ENCODE peak calls at places on chromosomes 5 and 9, in five cellular contexts. B is body of pancreas, T is RWPE1, Q is A549, A is AG10803. N is an unnamed sample.

GRCh38 chr9:136784249-136784996 is 6.7 kb upstream of the TMEM141 start:
- DNase-seq in B (peak), T (peak), Q (peak), A (peak), N (peak)

GRCh38 chr5:43396762-43397304 is 15.4 kb downstream of the CCL28 start:
- DNase-seq in B (peak), T (peak), Q (no peak), A (peak), N (no peak)

GRCh38 chr9:121372563-121373400 is 2.7 kb upstream of the STOM start:
- DNase-seq in B (peak), T (peak), Q (no peak), A (no peak), N (no peak)

GRCh38 chr5:146912874-146913273 is 34.3 kb upstream of the PPP2R2B start:
- DNase-seq in B (no peak), T (no peak), Q (no peak), A (no peak), N (no peak)

GRCh38 chr5:142769251-142769792 is 855 bp upstream of the ARHGAP26 start:
- DNase-seq in B (no peak), T (no peak), Q (no peak), A (no peak), N (peak)

GRCh38 chr9:89905628-89906338 is 301.0 kb downstream of the GADD45G start:
- DNase-seq in B (no peak), T (no peak), Q (no peak), A (no peak), N (no peak)

GRCh38 chr5:52269853-52270252 is 517.9 kb upstream of the ITGA1 start:
- DNase-seq in B (no peak), T (no peak), Q (no peak), A (no peak), N (no peak)

GRCh38 chr9:133874061-133874638 is 118.0 kb downstream of the VAV2 start:
- DNase-seq in B (no peak), T (peak), Q (peak), A (peak), N (peak)

GRCh38 chr9:16100596-16101091 is 547.8 kb downstream of the CCDC171 start:
- DNase-seq in B (peak), T (no peak), Q (no peak), A (no peak), N (no peak)

GRCh38 chr5:112529525-112529924 is 110.4 kb upstream of the EPB41L4A start:
- DNase-seq in B (no peak), T (peak), Q (no peak), A (no peak), N (no peak)

GRCh38 chr9:129624168-129624759 is 1.7 kb upstream of the NTMT1 start:
- DNase-seq in B (peak), T (peak), Q (peak), A (peak), N (peak)

GRCh38 chr5:145237843-145238242 is 597.3 kb downstream of the PRELID2 start:
- DNase-seq in B (peak), T (peak), Q (no peak), A (peak), N (peak)

GRCh38 chr5:175848676-175849075 is 22.7 kb upstream of the CPLX2 start:
- DNase-seq in B (no peak), T (no peak), Q (no peak), A (no peak), N (no peak)

GRCh38 chr5:77015938-77016569 is 14.2 kb upstream of the AGGF1 start:
- DNase-seq in B (no peak), T (peak), Q (no peak), A (peak), N (no peak)

GRCh38 chr5:107523019-107523680 is 147.6 kb downstream of the EFNA5 start:
- DNase-seq in B (no peak), T (no peak), Q (peak), A (no peak), N (no peak)

GRCh38 chr9:14383296-14383695 is 69.4 kb upstream of the NFIB start:
- DNase-seq in B (no peak), T (no peak), Q (no peak), A (peak), N (peak)

GRCh38 chr9:93645921-93646639 is 69.7 kb downstream of the PHF2 start:
- DNase-seq in B (peak), T (no peak), Q (no peak), A (no peak), N (no peak)

GRCh38 chr5:10583663-10584572 is 20.0 kb downstream of the ANKRD33B start:
- DNase-seq in B (no peak), T (no peak), Q (no peak), A (no peak), N (no peak)

GRCh38 chr5:79831381-79831780 is 141.7 kb downstream of the CMYA5 start:
- DNase-seq in B (no peak), T (no peak), Q (no peak), A (no peak), N (no peak)

GRCh38 chr5:30040483-30041116 is 1152.9 kb upstream of the CDH6 start:
- DNase-seq in B (peak), T (peak), Q (peak), A (peak), N (peak)

GRCh38 chr9:122126340-122127333 is 32.9 kb downstream of the NDUFA8 start:
- DNase-seq in B (no peak), T (peak), Q (no peak), A (peak), N (no peak)

GRCh38 chr9:89978185-89978584 is 373.4 kb downstream of the GADD45G start:
- DNase-seq in B (peak), T (peak), Q (peak), A (peak), N (no peak)

GRCh38 chr9:748861-749497 is 92.5 kb upstream of the DMRT1 start:
- DNase-seq in B (no peak), T (no peak), Q (no peak), A (no peak), N (no peak)

GRCh38 chr5:164204338-164204946 is 699.0 kb downstream of the MAT2B start:
- DNase-seq in B (no peak), T (peak), Q (no peak), A (peak), N (peak)

GRCh38 chr5:175202461-175203065 is 241.4 kb downstream of the DRD1 start:
- DNase-seq in B (no peak), T (peak), Q (peak), A (peak), N (no peak)

GRCh38 chr5:42951847-42952411 is 88.2 kb downstream of the ANXA2R start:
- DNase-seq in B (no peak), T (no peak), Q (no peak), A (peak), N (no peak)

GRCh38 chr9:32590476-32590875 is 17.5 kb upstream of the NDUFB6 start:
- DNase-seq in B (no peak), T (no peak), Q (no peak), A (no peak), N (no peak)

GRCh38 chr5:76672242-76672641 is 43.7 kb upstream of the F2R start:
- DNase-seq in B (no peak), T (no peak), Q (no peak), A (no peak), N (no peak)

GRCh38 chr5:178106556-178107239 is 6.6 kb upstream of the N4BP3 start:
- DNase-seq in B (no peak), T (peak), Q (no peak), A (no peak), N (no peak)

GRCh38 chr9:2493106-2493505 is 128.5 kb upstream of the VLDLR start:
- DNase-seq in B (peak), T (no peak), Q (no peak), A (peak), N (no peak)
- TF ChIP-seq CTCF in B (no peak), T (no peak), Q (no peak), A (no peak), N (no peak)

GRCh38 chr9:113992994-113993393 is 85.1 kb downstream of the AMBP start:
- DNase-seq in B (no peak), T (no peak), Q (no peak), A (no peak), N (no peak)

GRCh38 chr9:113995963-113996362 is 82.1 kb downstream of the AMBP start:
- DNase-seq in B (no peak), T (no peak), Q (no peak), A (no peak), N (no peak)

GRCh38 chr9:113991714-113992113 is 86.4 kb downstream of the AMBP start:
- DNase-seq in B (no peak), T (no peak), Q (no peak), A (no peak), N (no peak)

GRCh38 chr9:113992276-113992951 is 85.7 kb downstream of the AMBP start:
- DNase-seq in B (peak), T (no peak), Q (no peak), A (no peak), N (no peak)

DNA sequence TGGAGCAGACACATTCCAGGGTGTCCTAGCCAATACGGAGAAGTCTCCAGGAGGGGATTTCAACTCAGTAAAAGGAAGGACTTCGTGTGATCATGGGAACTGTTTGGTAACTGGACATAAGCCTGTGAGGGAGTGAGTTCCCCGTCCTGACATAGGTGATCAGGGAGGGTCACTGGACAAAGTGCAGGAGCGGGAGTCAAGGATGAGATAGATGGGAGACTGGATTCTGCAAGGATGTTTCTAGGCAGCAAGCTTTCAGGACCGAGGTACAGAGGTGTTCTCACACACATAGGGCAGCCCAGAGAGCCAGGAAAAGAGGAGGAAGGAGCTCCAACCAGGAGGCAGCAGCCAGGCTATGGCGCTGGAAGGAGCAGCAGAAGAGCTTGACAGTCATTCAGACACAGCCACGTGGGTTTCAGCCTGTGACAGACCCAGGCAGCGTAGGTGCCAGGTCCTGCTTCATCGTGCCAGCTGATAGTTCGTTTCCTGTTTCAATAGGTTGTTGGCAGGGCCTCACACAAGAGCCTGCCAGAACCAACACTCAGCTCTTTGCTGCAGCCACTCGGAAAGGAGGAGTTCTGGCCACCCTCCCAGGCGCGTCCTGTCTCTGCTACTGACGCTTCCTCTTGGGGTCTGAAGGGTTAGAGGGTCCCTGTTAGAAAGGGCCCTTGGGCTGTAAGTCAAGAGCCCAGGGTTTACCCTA is 84.1 kb downstream of the AMBP start:
- DNase-seq in B (peak), T (peak), Q (no peak), A (peak), N (no peak)
- TF ChIP-seq CTCF in B (peak), T (no peak), Q (no peak), A (no peak), N (no peak)

GRCh38 chr5:118873417-118873816 is 114.9 kb downstream of the DTWD2 start:
- DNase-seq in B (no peak), T (no peak), Q (no peak), A (no peak), N (no peak)

GRCh38 chr5:118875131-118875530 is 113.2 kb downstream of the DTWD2 start:
- DNase-seq in B (no peak), T (no peak), Q (no peak), A (no peak), N (no peak)
- TF ChIP-seq CTCF in B (no peak), T (no peak), Q (no peak), A (no peak), N (no peak)

GRCh38 chr9:6677803-6678202 is 32.3 kb upstream of the GLDC start:
- DNase-seq in B (no peak), T (no peak), Q (no peak), A (no peak), N (no peak)
- TF ChIP-seq CTCF in B (no peak), T (no peak), Q (no peak), A (no peak), N (no peak)